ENCODE peak calls at places on chromosomes 1 and 21, in seven cellular contexts. O, M, Y, R, U, W and Z are unnamed samples.

GRCh38 chr1:93338426-93338825 is 7.3 kb upstream of the DR1 start:
- DNase-seq in O (no peak), M (no peak), Y (peak; percentile 93), R (no peak), U (no peak), W (peak; percentile 68), Z (peak; percentile 72)

GRCh38 chr21:25036775-25037174 is 570.5 kb downstream of the MRPL39 start:
- DNase-seq in O (no peak), M (no peak), Y (no peak), R (no peak), U (no peak), W (no peak), Z (no peak)

GRCh38 chr1:238951809-238952208 is 434.6 kb upstream of the CHRM3 start:
- DNase-seq in O (no peak), M (no peak), Y (peak; percentile 10), R (no peak), U (peak; percentile 47), W (peak; percentile 52), Z (peak; percentile 58)

GRCh38 chr1:47688161-47688560 is 250.3 kb downstream of the FOXD2 start:
- DNase-seq in O (no peak), M (no peak), Y (no peak), R (no peak), U (no peak), W (no peak), Z (no peak)

GRCh38 chr1:180912211-180912800 is 391 bp upstream of the KIAA1614 start:
- DNase-seq in O (no peak), M (peak; percentile 43), Y (peak; percentile 52), R (no peak), U (no peak), W (no peak), Z (peak; percentile 32)

GRCh38 chr1:18927082-18927653 is 24.8 kb upstream of the ALDH4A1 start:
- DNase-seq in O (no peak), M (no peak), Y (no peak), R (peak; percentile 52), U (no peak), W (peak; percentile 76), Z (peak; percentile 61)

GRCh38 chr1:111222308-111223125 is 5.0 kb upstream of the CHI3L2 start:
- DNase-seq in O (no peak), M (peak; percentile 79), Y (peak; percentile 75), R (peak; percentile 82), U (no peak), W (peak; percentile 77), Z (peak; percentile 88)

GRCh38 chr1:65514083-65514482 is 93.6 kb downstream of the LEPR start:
- DNase-seq in O (no peak), M (no peak), Y (peak; percentile 42), R (no peak), U (no peak), W (peak; percentile 8), Z (no peak)

GRCh38 chr21:31072486-31072885 is 34.2 kb upstream of the KRTAP19-8 start:
- DNase-seq in O (no peak), M (no peak), Y (no peak), R (no peak), U (no peak), W (no peak), Z (no peak)

GRCh38 chr1:168387781-168388760 is 107.4 kb downstream of the TBX19 start:
- DNase-seq in O (no peak), M (no peak), Y (no peak), R (no peak), U (no peak), W (no peak), Z (no peak)

GRCh38 chr1:21216835-21217811 is 40.4 kb upstream of the EIF4G3 start:
- DNase-seq in O (peak; percentile 44), M (peak; percentile 39), Y (peak; percentile 48), R (peak; percentile 73), U (no peak), W (peak; percentile 61), Z (peak; percentile 67)

GRCh38 chr1:143660354-143660941 is 311.3 kb downstream of the FAM72C start:
- DNase-seq in O (no peak), M (no peak), Y (no peak), R (no peak), U (no peak), W (no peak), Z (no peak)

GRCh38 chr1:45584351-45585109 is 689 bp downstream of the NASP start:
- DNase-seq in O (peak; percentile 57), M (peak; percentile 90), Y (peak; percentile 92), R (peak; percentile 90), U (peak; percentile 46), W (peak; percentile 86), Z (peak; percentile 88)

GRCh38 chr1:19074902-19075721 is 118.6 kb upstream of the IFFO2 start:
- DNase-seq in O (no peak), M (peak; percentile 55), Y (no peak), R (no peak), U (peak; percentile 58), W (peak; percentile 97), Z (peak; percentile 83)

GRCh38 chr1:17439250-17440073 is at the start of gene RCC2:
- DNase-seq in O (peak; percentile 89), M (peak; percentile 80), Y (peak; percentile 71), R (peak; percentile 79), U (peak; percentile 13), W (peak; percentile 72), Z (peak; percentile 84)

GRCh38 chr1:64041366-64042131 is 161.9 kb upstream of the UBE2U start:
- DNase-seq in O (no peak), M (no peak), Y (peak; percentile 77), R (no peak), U (no peak), W (no peak), Z (no peak)

GRCh38 chr1:92784051-92784638 is 763 bp downstream of the EVI5 start:
- DNase-seq in O (peak; percentile 36), M (no peak), Y (peak; percentile 86), R (peak; percentile 61), U (no peak), W (peak; percentile 89), Z (peak; percentile 84)